ENCODE peak calls at places on chromosome 20, in six cellular contexts. D, K, Z, S, M and L are unnamed samples.

GRCh38 chr20:56575157-56575556 is 42.1 kb downstream of the FAM209B start:
- DNase-seq in S (no peak), K (no peak), M (no peak), Z (no peak), D (no peak), L (no peak)

GRCh38 chr20:52783769-52784168 is 188.4 kb upstream of the TSHZ2 start:
- DNase-seq in D (no peak), Z (no peak), S (no peak), K (no peak), M (peak), L (no peak)

GRCh38 chr20:7392551-7392950 is 547.7 kb downstream of the HAO1 start:
- DNase-seq in D (no peak), M (no peak), S (no peak), K (no peak), Z (no peak), L (no peak)

GRCh38 chr20:7622399-7622961 is 317.8 kb downstream of the HAO1 start:
- DNase-seq in D (no peak), Z (peak), M (no peak), K (no peak), S (no peak), L (no peak)

GRCh38 chr20:53910312-53911002 is 159.9 kb downstream of the BCAS1 start:
- DNase-seq in M (no peak), S (peak), D (no peak), Z (no peak), K (no peak), L (no peak)

GRCh38 chr20:59010995-59011873 is 4.2 kb upstream of the CTSZ start:
- DNase-seq in D (no peak), S (no peak), Z (no peak), M (no peak), K (peak), L (no peak)

GRCh38 chr20:48455606-48456360 is 372.0 kb downstream of the PREX1 start:
- DNase-seq in M (no peak), S (no peak), Z (no peak), K (no peak), D (no peak), L (no peak)

GRCh38 chr20:4226330-4227084 is 211.1 kb upstream of the RNF24 start:
- DNase-seq in S (no peak), Z (no peak), D (no peak), M (no peak), K (no peak), L (no peak)

GRCh38 chr20:45545754-45546453 is 1.3 kb downstream of the EPPIN start:
- DNase-seq in S (no peak), M (peak), K (peak), Z (no peak), D (no peak), L (no peak)

GRCh38 chr20:10404959-10405530 is 29.0 kb downstream of the MKKS start:
- DNase-seq in K (no peak), Z (no peak), S (no peak), D (no peak), M (no peak), L (no peak)

GRCh38 chr20:37734228-37734980 is 40.6 kb downstream of the CTNNBL1 start:
- DNase-seq in M (no peak), D (no peak), S (no peak), K (peak), Z (no peak), L (no peak)

GRCh38 chr20:10609276-10609675 is 64.5 kb downstream of the JAG1 start:
- DNase-seq in K (peak), M (no peak), S (no peak), Z (no peak), D (peak), L (peak)

GRCh38 chr20:37990571-37991151 is 42.6 kb downstream of the TTI1 start:
- DNase-seq in D (no peak), S (peak), K (peak), Z (peak), M (peak), L (peak)

GRCh38 chr20:62900692-62901584 is 25.4 kb downstream of the DIDO1 start:
- DNase-seq in M (peak), Z (no peak), K (no peak), S (peak), D (no peak), L (no peak)
- TF ChIP-seq POLR2A in M (no peak), Z (no peak), K (no peak), S (no peak), D (no peak), L (no peak)

GRCh38 chr20:14830466-14830865 is 493.1 kb upstream of the FLRT3 start:
- DNase-seq in K (no peak), M (no peak), D (no peak), Z (no peak), S (no peak), L (no peak)

GRCh38 chr20:14824996-14825395 is 487.6 kb upstream of the FLRT3 start:
- DNase-seq in Z (no peak), M (no peak), K (no peak), S (no peak), D (no peak), L (no peak)

GRCh38 chr20:14828459-14828858 is 491.0 kb upstream of the FLRT3 start:
- DNase-seq in S (no peak), K (no peak), M (no peak), D (no peak), Z (no peak), L (no peak)

GRCh38 chr20:14829897-14830296 is 492.5 kb upstream of the FLRT3 start:
- DNase-seq in Z (no peak), S (no peak), M (no peak), D (no peak), K (no peak), L (no peak)

DNA sequence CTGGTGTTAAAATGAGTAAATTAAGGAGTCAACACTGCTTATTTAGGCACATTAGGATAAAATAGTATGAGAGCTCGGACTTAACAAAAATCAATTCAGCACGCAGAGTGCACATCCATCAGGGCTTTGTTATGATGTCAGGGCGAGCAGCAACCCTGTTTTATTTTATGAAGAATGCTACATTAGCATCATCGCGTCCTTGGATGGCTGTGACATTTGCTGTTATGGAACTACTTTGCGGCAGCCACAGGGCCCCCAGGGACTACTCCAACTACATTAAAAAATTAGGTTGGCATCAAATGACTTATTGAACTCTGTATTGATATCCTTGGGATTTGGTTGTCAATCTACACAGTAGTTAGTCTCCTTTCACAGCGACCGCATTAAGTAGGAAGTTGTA is 489.5 kb upstream of the FLRT3 start:
- DNase-seq in S (no peak), Z (no peak), M (no peak), D (no peak), K (no peak), L (no peak)
- TF ChIP-seq POLR2A in S (no peak), Z (no peak), M (no peak), D (no peak), K (no peak), L (no peak)

GRCh38 chr20:32109392-32110172 is at the start of gene TM9SF4:
- DNase-seq in D (peak), S (peak), Z (peak), M (peak), K (peak), L (peak)
- TF ChIP-seq POLR2A in D (peak), S (no peak), Z (no peak), M (peak), K (peak), L (peak)

GRCh38 chr20:19974621-19975435 is 42.3 kb upstream of the NAA20 start:
- DNase-seq in S (peak), Z (peak), D (peak), K (peak), M (peak), L (peak)

GRCh38 chr20:19976595-19977372 is 40.4 kb upstream of the NAA20 start:
- DNase-seq in S (no peak), Z (peak), K (peak), D (peak), M (peak), L (no peak)

GRCh38 chr20:19973920-19974620 is 43.1 kb upstream of the NAA20 start:
- DNase-seq in S (peak), Z (peak), D (peak), M (no peak), K (peak), L (peak)

GRCh38 chr20:19975901-19976300 is 41.3 kb upstream of the NAA20 start:
- DNase-seq in K (no peak), D (no peak), S (no peak), Z (no peak), M (peak), L (peak)

GRCh38 chr20:19975436-19975799 is 41.7 kb upstream of the NAA20 start:
- DNase-seq in D (peak), Z (no peak), K (peak), S (no peak), M (peak), L (peak)
- TF ChIP-seq POLR2A in D (no peak), Z (no peak), K (no peak), S (no peak), M (peak), L (no peak)

GRCh38 chr20:51023617-51024155 is 779 bp upstream of the KCNG1 start:
- DNase-seq in Z (no peak), M (no peak), S (no peak), D (no peak), K (no peak), L (no peak)
- TF ChIP-seq POLR2A in Z (no peak), M (no peak), S (no peak), D (no peak), K (no peak), L (no peak)

DNA sequence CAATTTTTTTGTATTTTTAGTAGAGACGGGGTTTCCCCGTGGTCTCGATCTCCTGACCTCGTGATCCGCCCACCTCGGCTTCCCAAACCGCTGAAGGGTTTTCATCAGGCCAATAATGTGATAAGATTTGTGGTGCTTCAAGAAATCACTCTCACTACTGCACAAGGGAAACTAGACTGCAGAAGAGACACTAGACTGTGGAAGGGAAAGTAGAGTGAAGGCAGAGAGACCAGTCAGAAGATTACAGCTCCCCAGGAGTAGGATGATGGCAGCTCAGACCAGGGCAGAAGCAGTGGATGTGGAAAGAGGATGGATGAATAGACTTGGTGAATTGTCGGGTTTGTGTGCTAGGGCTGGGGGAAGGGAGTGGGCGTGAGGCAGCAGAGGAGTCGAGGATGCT is 48.0 kb upstream of the GTSF1L start:
- DNase-seq in M (no peak), D (no peak), K (no peak), S (no peak), Z (no peak), L (no peak)
- TF ChIP-seq POLR2A in M (no peak), D (no peak), K (no peak), S (no peak), Z (no peak), L (no peak)

GRCh38 chr20:41617931-41618806 is at the start of gene CHD6:
- DNase-seq in M (peak), Z (peak), D (peak), K (peak), S (peak), L (peak)
- TF ChIP-seq POLR2A in M (no peak), Z (peak), D (no peak), K (peak), S (no peak), L (no peak)

DNA sequence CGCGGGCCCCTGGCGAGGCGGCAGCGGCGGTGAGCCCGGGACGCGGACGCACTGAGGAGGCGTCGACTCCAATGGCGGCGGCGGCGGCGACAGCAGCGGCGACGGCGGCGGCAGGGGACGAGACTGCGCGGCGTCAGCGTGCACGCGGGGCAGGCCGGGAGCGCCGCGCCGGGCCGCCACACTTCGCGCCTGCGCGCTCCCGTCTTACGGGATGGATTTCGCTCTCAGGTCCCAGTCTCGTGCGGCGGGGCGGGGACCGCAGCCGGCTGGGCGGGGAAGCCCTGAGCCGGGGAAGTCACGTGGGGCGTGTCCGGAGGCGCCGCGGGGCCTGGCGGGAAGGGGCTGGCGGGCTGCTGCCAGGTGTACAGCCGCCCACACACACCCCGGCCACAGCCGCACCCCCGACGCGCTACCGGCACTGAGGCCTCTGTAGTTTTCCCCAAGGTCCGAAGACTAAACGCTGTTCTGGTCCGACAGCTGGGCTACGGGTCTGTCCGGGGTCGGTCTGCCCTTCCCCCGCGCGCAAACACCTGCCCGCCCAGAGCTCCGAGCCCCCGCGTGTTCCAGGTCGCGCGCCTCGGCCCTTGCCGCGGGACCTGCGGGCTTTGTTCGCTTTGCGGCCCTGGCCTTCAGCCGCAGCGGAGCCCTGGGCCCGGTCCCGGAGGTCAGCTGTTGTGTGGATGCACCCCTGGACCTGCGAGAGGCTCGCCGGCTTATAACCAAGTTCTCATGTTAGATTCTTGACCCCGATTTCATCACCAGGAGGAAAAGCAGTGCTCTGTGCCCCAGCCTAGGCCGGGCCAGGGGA is at the start of gene YTHDF1:
- DNase-seq in M (peak), Z (peak), K (peak), D (peak), S (peak), L (peak)
- TF ChIP-seq POLR2A in M (peak), Z (peak), K (peak), D (peak), S (peak), L (peak)